ENCODE peak calls at places on chromosome 14, in eight cellular contexts. G, Z, U, I, X, C, T and E are unnamed samples.

GRCh38 chr14:63470877-63471565 is 72.2 kb downstream of the PPP2R5E start:
- DNase-seq in I (no peak), Z (no peak), X (no peak), U (no peak), G (no peak), T (no peak), C (no peak), E (no peak)

GRCh38 chr14:38616959-38617358 is 361.1 kb upstream of the CLEC14A start:
- DNase-seq in Z (peak; percentile 42), I (peak; percentile 36), C (no peak), T (no peak), G (no peak), X (peak; percentile 92), U (no peak), E (no peak)

GRCh38 chr14:104680806-104681688 is 8.4 kb upstream of the INF2 start:
- DNase-seq in X (no peak), G (no peak), U (no peak), Z (peak; percentile 88), T (no peak), I (peak; percentile 96), C (peak; percentile 84), E (peak; percentile 73)

GRCh38 chr14:94120667-94121335 is 8.6 kb downstream of the IFI27L2 start:
- DNase-seq in T (no peak), X (no peak), G (no peak), I (no peak), U (no peak), Z (no peak), C (peak; percentile 94), E (no peak)

GRCh38 chr14:89425931-89426330 is 8.9 kb upstream of the FOXN3 start:
- DNase-seq in Z (no peak), T (no peak), C (peak; percentile 82), I (no peak), X (no peak), G (no peak), U (no peak), E (no peak)

GRCh38 chr14:76050797-76051392 is 65.3 kb downstream of the IFT43 start:
- DNase-seq in T (no peak), X (peak; percentile 69), Z (peak; percentile 78), I (peak; percentile 84), U (peak; percentile 26), G (peak; percentile 40), C (peak; percentile 49), E (peak; percentile 64)

GRCh38 chr14:21382886-21383847 is 652 bp downstream of the SUPT16H start:
- DNase-seq in Z (peak; percentile 51), T (no peak), U (no peak), I (peak; percentile 7), G (peak; percentile 26), X (peak; percentile 50), C (peak; percentile 19), E (peak; percentile 23)

GRCh38 chr14:93015039-93015438 is 92.1 kb downstream of the CHGA start:
- DNase-seq in U (no peak), C (no peak), X (no peak), I (no peak), Z (no peak), T (no peak), G (no peak), E (no peak)

GRCh38 chr14:66099931-66100330 is 386.2 kb upstream of the CCDC196 start:
- DNase-seq in I (no peak), U (no peak), T (no peak), Z (no peak), G (no peak), X (no peak), C (no peak), E (no peak)

GRCh38 chr14:32697704-32698103 is 241.0 kb upstream of the NPAS3 start:
- DNase-seq in X (no peak), T (no peak), U (no peak), Z (no peak), G (no peak), C (no peak), I (no peak), E (no peak)

GRCh38 chr14:68951051-68951797 is 27.9 kb downstream of the ACTN1 start:
- DNase-seq in C (peak; percentile 92), G (no peak), I (no peak), Z (peak; percentile 54), U (no peak), T (no peak), X (no peak), E (no peak)

GRCh38 chr14:34355584-34356266 is 106.3 kb downstream of the SPTSSA start:
- DNase-seq in U (no peak), I (peak; percentile 58), G (no peak), Z (no peak), T (no peak), X (no peak), C (peak; percentile 54), E (no peak)

GRCh38 chr14:92570863-92571262 is 57.3 kb downstream of the RIN3 start:
- DNase-seq in G (no peak), Z (no peak), I (no peak), X (no peak), T (no peak), U (no peak), C (no peak), E (no peak)

GRCh38 chr14:106044949-106045596 is 518.7 kb downstream of the TMEM121 start:
- DNase-seq in I (no peak), T (no peak), G (peak; percentile 65), X (no peak), U (peak; percentile 67), C (no peak), Z (peak; percentile 34), E (no peak)

GRCh38 chr14:65255583-65256443 is 153.5 kb upstream of the MAX start:
- DNase-seq in X (peak; percentile 70), I (no peak), T (peak; percentile 73), Z (peak; percentile 46), U (no peak), G (no peak), C (no peak), E (no peak)

GRCh38 chr14:71521238-71521637 is 411.0 kb upstream of the RGS6 start:
- DNase-seq in G (no peak), X (no peak), U (no peak), C (no peak), Z (no peak), I (no peak), T (no peak), E (no peak)

GRCh38 chr14:38605193-38606114 is 349.6 kb upstream of the CLEC14A start:
- DNase-seq in Z (no peak), X (no peak), I (no peak), U (no peak), G (no peak), T (no peak), C (no peak), E (no peak)

GRCh38 chr14:20679907-20680306 is 4.5 kb upstream of the RNASE4 start:
- DNase-seq in G (no peak), Z (peak; percentile 63), C (peak; percentile 2), I (peak; percentile 62), T (no peak), X (peak; percentile 27), U (no peak), E (peak; percentile 47)

GRCh38 chr14:91202234-91202974 is 42.1 kb downstream of the GPR68 start:
- DNase-seq in Z (no peak), C (peak; percentile 40), G (no peak), U (no peak), X (no peak), T (no peak), I (no peak), E (no peak)

GRCh38 chr14:58297412-58297761 is 968 bp upstream of the ARID4A start:
- DNase-seq in C (no peak), G (no peak), Z (no peak), I (no peak), T (no peak), X (no peak), U (no peak), E (no peak)

GRCh38 chr14:56002876-56003625 is 115.2 kb upstream of the PELI2 start:
- DNase-seq in X (no peak), G (peak; percentile 75), U (peak; percentile 67), C (no peak), T (no peak), Z (no peak), I (no peak), E (no peak)

GRCh38 chr14:103801459-103801858 is 45.9 kb downstream of the PPP1R13B start:
- DNase-seq in X (no peak), G (no peak), C (peak; percentile 74), Z (no peak), I (no peak), U (no peak), T (no peak), E (no peak)

GRCh38 chr14:101478796-101479410 is 82.4 kb upstream of the DIO3 start:
- DNase-seq in X (no peak), C (no peak), G (no peak), I (no peak), U (no peak), Z (peak; percentile 13), T (peak; percentile 44), E (no peak)